ENCODE peak calls at places on chromosomes 2 and 18, in nine cellular contexts. A, H, R, D, T, Z, Q, M and J are unnamed samples.

GRCh38 chr2:176488446-176488845 is 219.2 kb downstream of the MTX2 start:
- DNase-seq in A (no peak), H (no peak), R (no peak), D (no peak), T (no peak), Z (no peak), Q (no peak), M (no peak), J (no peak)

GRCh38 chr2:17762457-17762856 is 8.5 kb downstream of the GEN1 start:
- DNase-seq in A (no peak), H (no peak), R (no peak), D (no peak), T (no peak), Z (no peak), Q (no peak), M (no peak), J (no peak)

GRCh38 chr2:195766691-195767090 is 109.7 kb downstream of the SLC39A10 start:
- DNase-seq in A (no peak), H (no peak), R (no peak), D (no peak), T (no peak), Z (no peak), Q (no peak), M (no peak), J (no peak)

GRCh38 chr2:109486711-109487130 is 127.0 kb downstream of the SEPTIN10 start:
- DNase-seq in A (no peak), H (no peak), R (no peak), D (no peak), T (no peak), Z (no peak), Q (no peak), M (no peak), J (no peak)

GRCh38 chr18:49185636-49186035 is 234.9 kb upstream of the SMAD7 start:
- DNase-seq in A (no peak), H (no peak), R (no peak), D (no peak), T (no peak), Z (no peak), Q (no peak), M (no peak), J (no peak)

GRCh38 chr2:240989451-240990265 is 8.8 kb upstream of the SNED1 start:
- DNase-seq in A (no peak), H (no peak), R (peak; percentile 63), D (peak; percentile 46), T (peak; percentile 30), Z (peak; percentile 48), Q (no peak), M (peak; percentile 36), J (no peak)

GRCh38 chr2:172434821-172435607 is 7.6 kb downstream of the ITGA6 start:
- DNase-seq in A (no peak), H (peak; percentile 55), R (no peak), D (no peak), T (no peak), Z (no peak), Q (peak; percentile 78), M (no peak), J (peak; percentile 34)

GRCh38 chr2:75729861-75730260 is 19.1 kb upstream of the GCFC2 start:
- DNase-seq in A (no peak), H (no peak), R (no peak), D (no peak), T (no peak), Z (no peak), Q (no peak), M (no peak), J (no peak)

GRCh38 chr2:99256677-99257076 is 1.2 kb upstream of the LYG2 start:
- DNase-seq in A (no peak), H (no peak), R (no peak), D (no peak), T (no peak), Z (peak; percentile 4), Q (no peak), M (no peak), J (no peak)

GRCh38 chr2:6080837-6081541 is 388.8 kb downstream of the SOX11 start:
- DNase-seq in A (no peak), H (no peak), R (no peak), D (no peak), T (no peak), Z (no peak), Q (no peak), M (no peak), J (no peak)

GRCh38 chr2:239379641-239380170 is 21.1 kb downstream of the HDAC4 start:
- DNase-seq in A (no peak), H (no peak), R (peak; percentile 42), D (no peak), T (no peak), Z (no peak), Q (no peak), M (peak; percentile 17), J (no peak)

GRCh38 chr2:30708491-30709290 is 98.6 kb downstream of the CAPN13 start:
- DNase-seq in A (no peak), H (no peak), R (no peak), D (no peak), T (no peak), Z (no peak), Q (no peak), M (no peak), J (no peak)

GRCh38 chr2:232229296-232229916 is 149.1 kb upstream of the ALPP start:
- DNase-seq in A (no peak), H (no peak), R (no peak), D (no peak), T (no peak), Z (no peak), Q (no peak), M (no peak), J (no peak)

GRCh38 chr2:145652992-145653545 is 1133.2 kb upstream of the ZEB2 start:
- DNase-seq in A (no peak), H (no peak), R (no peak), D (no peak), T (no peak), Z (no peak), Q (no peak), M (peak; percentile 26), J (no peak)

GRCh38 chr2:44570777-44571176 is 209.0 kb downstream of the CAMKMT start:
- DNase-seq in A (no peak), H (no peak), R (no peak), D (no peak), T (no peak), Z (no peak), Q (no peak), M (no peak), J (no peak)

GRCh38 chr2:160408575-160409291 is 84.9 kb downstream of the RBMS1 start:
- DNase-seq in A (no peak), H (no peak), R (no peak), D (no peak), T (no peak), Z (no peak), Q (no peak), M (no peak), J (no peak)

GRCh38 chr2:135074216-135074615 is 22.1 kb downstream of the RAB3GAP1 start:
- DNase-seq in A (no peak), H (no peak), R (no peak), D (peak; percentile 37), T (no peak), Z (no peak), Q (no peak), M (no peak), J (no peak)
- H3K9me3 ChIP-seq in A (peaks cover 62% of the 10 kb centered on the region), H (no peaks in the 10 kb centered on the region), R (peaks cover 11% of the 10 kb centered on the region), D (no peaks in the 10 kb centered on the region), T (no peaks in the 10 kb centered on the region), Z (peaks cover 20% of the 10 kb centered on the region), Q (peaks cover 8% of the 10 kb centered on the region), M (no peaks in the 10 kb centered on the region), J (peaks cover 12% of the 10 kb centered on the region)

GRCh38 chr2:47309472-47309951 is 93.4 kb upstream of the MSH2 start:
- DNase-seq in A (no peak), H (no peak), R (peak; percentile 17), D (no peak), T (no peak), Z (no peak), Q (no peak), M (no peak), J (no peak)

GRCh38 chr2:47311764-47312503 is 91.0 kb upstream of the MSH2 start:
- DNase-seq in A (no peak), H (no peak), R (no peak), D (no peak), T (no peak), Z (no peak), Q (no peak), M (no peak), J (no peak)

GRCh38 chr2:47309952-47310800 is 92.8 kb upstream of the MSH2 start:
- DNase-seq in A (no peak), H (no peak), R (peak; percentile 39), D (peak; percentile 48), T (no peak), Z (no peak), Q (no peak), M (no peak), J (no peak)

GRCh38 chr2:47312504-47312875 is 90.5 kb upstream of the MSH2 start:
- DNase-seq in A (no peak), H (no peak), R (no peak), D (no peak), T (no peak), Z (no peak), Q (no peak), M (no peak), J (no peak)

DNA sequence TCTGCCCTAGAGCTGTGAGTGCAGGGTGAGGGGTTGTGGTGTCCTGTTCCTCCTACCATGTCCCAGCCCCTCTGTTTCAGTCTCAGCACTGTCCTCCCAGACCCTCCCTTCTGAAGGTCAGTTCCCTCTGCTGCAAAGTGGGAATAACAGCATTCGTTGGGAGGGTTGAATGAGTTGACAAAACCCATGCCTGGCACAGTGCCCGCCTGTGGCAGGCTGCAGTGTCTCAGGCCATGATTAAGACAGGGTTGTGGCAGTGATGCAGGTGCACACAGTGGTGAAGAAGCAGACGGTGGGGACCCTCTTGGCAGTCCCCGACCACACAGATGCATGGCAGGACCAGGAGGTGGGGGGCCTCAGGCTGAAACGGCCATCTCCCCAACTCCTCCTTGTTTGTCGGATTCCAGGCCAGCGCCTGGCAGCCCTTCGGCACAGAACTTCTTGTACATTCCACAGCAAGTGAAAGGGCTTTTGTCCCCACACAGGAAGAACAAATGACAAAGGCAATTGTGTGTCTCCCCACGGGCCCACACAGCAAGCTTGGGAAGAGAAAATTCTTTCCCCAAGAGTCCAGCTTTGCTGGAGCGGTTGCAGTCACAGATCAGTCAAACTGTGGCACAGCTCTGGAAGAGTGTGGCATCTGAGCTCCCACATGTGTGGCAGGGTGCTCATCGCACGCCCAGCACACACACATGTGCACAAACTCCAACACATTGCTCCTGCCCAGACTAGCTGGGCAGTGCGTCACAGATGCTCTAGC is 92.0 kb upstream of the MSH2 start:
- DNase-seq in A (no peak), H (no peak), R (peak; percentile 46), D (peak; percentile 63), T (no peak), Z (no peak), Q (no peak), M (no peak), J (no peak)
- H3K27ac ChIP-seq in A (no peak overlapping the region), H (no peak overlapping the region), R (peak overlapping the region; percentile 26), D (peak overlapping the region; percentile 82), T (no peak overlapping the region), Z (no peak overlapping the region), Q (no peak overlapping the region), M (no peak overlapping the region), J (no peak overlapping the region)

GRCh38 chr18:35334183-35334582 is 10.0 kb downstream of the ZNF24 start:
- DNase-seq in A (no peak), H (no peak), R (no peak), D (no peak), T (no peak), Z (no peak), Q (no peak), M (no peak), J (no peak)
- H3K9me3 ChIP-seq in A (peaks cover 15% of the 10 kb centered on the region), H (no peaks in the 10 kb centered on the region), R (no peaks in the 10 kb centered on the region), D (no peaks in the 10 kb centered on the region), T (no peaks in the 10 kb centered on the region), Z (no peaks in the 10 kb centered on the region), Q (no peaks in the 10 kb centered on the region), M (no peaks in the 10 kb centered on the region), J (no peaks in the 10 kb centered on the region)

GRCh38 chr2:60806988-60807681 is 51.1 kb downstream of the PAPOLG start:
- DNase-seq in A (no peak), H (peak; percentile 33), R (no peak), D (no peak), T (no peak), Z (no peak), Q (peak; percentile 39), M (no peak), J (no peak)
- H3K27ac ChIP-seq in A (no peak overlapping the region), H (peak overlapping the region; percentile 31), R (no peak overlapping the region), D (no peak overlapping the region), T (no peak overlapping the region), Z (no peak overlapping the region), Q (peak overlapping the region; percentile 4), M (no peak overlapping the region), J (no peak overlapping the region)